ENCODE peak calls at places on chromosomes 13 and 19, in ten cellular contexts. One of them, this sample, is unnamed.

GRCh38 chr19:7841751-7842660 is 12.0 kb downstream of the EVI5L start:
- DNase-seq in activated T-cell treated with anti-CD3 and anti-CD28 coated beads for 4 hours: no peak
- DNase-seq in NCI-H226: no peak
- DNase-seq in colonic mucosa: no peak
- DNase-seq in BE2C: no peak
- DNase-seq in tibial nerve: no peak
- DNase-seq in heart right ventricle: no peak
- DNase-seq in activated gamma-delta T cell treated with Interleukin-2 at 50 U/mL for 16 hours: no peak
- DNase-seq in stimulated activated CD8-positive, alpha-beta memory T cell treated with anti-CD3 and anti-CD28 coated beads, Interleukin-4, amount 100 ng/mL, for 4 hours: no peak
- DNase-seq in nucleus accumbens: no peak
- DNase-seq in this sample: no peak

GRCh38 chr13:42041684-42042035 is 6.8 kb upstream of the DGKH start:
- DNase-seq in activated T-cell treated with anti-CD3 and anti-CD28 coated beads for 4 hours: no peak
- DNase-seq in NCI-H226: peak
- DNase-seq in colonic mucosa: peak
- DNase-seq in BE2C: peak
- DNase-seq in tibial nerve: no peak
- DNase-seq in heart right ventricle: peak
- DNase-seq in activated gamma-delta T cell treated with Interleukin-2 at 50 U/mL for 16 hours: no peak
- DNase-seq in stimulated activated CD8-positive, alpha-beta memory T cell treated with anti-CD3 and anti-CD28 coated beads, Interleukin-4, amount 100 ng/mL, for 4 hours: no peak
- DNase-seq in nucleus accumbens: peak
- DNase-seq in this sample: peak

GRCh38 chr13:112968910-112969691 is at the start of gene MCF2L:
- DNase-seq in activated T-cell treated with anti-CD3 and anti-CD28 coated beads for 4 hours: peak
- DNase-seq in NCI-H226: peak
- DNase-seq in colonic mucosa: peak
- DNase-seq in BE2C: no peak
- DNase-seq in tibial nerve: no peak
- DNase-seq in heart right ventricle: peak
- DNase-seq in activated gamma-delta T cell treated with Interleukin-2 at 50 U/mL for 16 hours: peak
- DNase-seq in stimulated activated CD8-positive, alpha-beta memory T cell treated with anti-CD3 and anti-CD28 coated beads, Interleukin-4, amount 100 ng/mL, for 4 hours: peak
- DNase-seq in nucleus accumbens: no peak
- DNase-seq in this sample: no peak

GRCh38 chr13:113927661-113928581 is 46.0 kb downstream of the C13orf46 start:
- DNase-seq in activated T-cell treated with anti-CD3 and anti-CD28 coated beads for 4 hours: no peak
- DNase-seq in NCI-H226: peak
- DNase-seq in colonic mucosa: no peak
- DNase-seq in BE2C: no peak
- DNase-seq in tibial nerve: peak
- DNase-seq in heart right ventricle: no peak
- DNase-seq in activated gamma-delta T cell treated with Interleukin-2 at 50 U/mL for 16 hours: no peak
- DNase-seq in stimulated activated CD8-positive, alpha-beta memory T cell treated with anti-CD3 and anti-CD28 coated beads, Interleukin-4, amount 100 ng/mL, for 4 hours: no peak
- DNase-seq in nucleus accumbens: no peak
- DNase-seq in this sample: no peak

GRCh38 chr19:720691-721160 is 12.0 kb downstream of the PALM start:
- DNase-seq in activated T-cell treated with anti-CD3 and anti-CD28 coated beads for 4 hours: no peak
- DNase-seq in NCI-H226: no peak
- DNase-seq in colonic mucosa: no peak
- DNase-seq in BE2C: no peak
- DNase-seq in tibial nerve: no peak
- DNase-seq in heart right ventricle: no peak
- DNase-seq in activated gamma-delta T cell treated with Interleukin-2 at 50 U/mL for 16 hours: no peak
- DNase-seq in stimulated activated CD8-positive, alpha-beta memory T cell treated with anti-CD3 and anti-CD28 coated beads, Interleukin-4, amount 100 ng/mL, for 4 hours: no peak
- DNase-seq in nucleus accumbens: peak
- DNase-seq in this sample: no peak

GRCh38 chr19:4971424-4971793 is 2.5 kb downstream of the KDM4B start:
- DNase-seq in activated T-cell treated with anti-CD3 and anti-CD28 coated beads for 4 hours: no peak
- DNase-seq in NCI-H226: no peak
- DNase-seq in colonic mucosa: peak
- DNase-seq in BE2C: peak
- DNase-seq in tibial nerve: no peak
- DNase-seq in heart right ventricle: no peak
- DNase-seq in activated gamma-delta T cell treated with Interleukin-2 at 50 U/mL for 16 hours: no peak
- DNase-seq in stimulated activated CD8-positive, alpha-beta memory T cell treated with anti-CD3 and anti-CD28 coated beads, Interleukin-4, amount 100 ng/mL, for 4 hours: no peak
- DNase-seq in nucleus accumbens: no peak
- DNase-seq in this sample: no peak

GRCh38 chr19:5050905-5051304 is 82.0 kb downstream of the KDM4B start:
- DNase-seq in activated T-cell treated with anti-CD3 and anti-CD28 coated beads for 4 hours: no peak
- DNase-seq in NCI-H226: no peak
- DNase-seq in colonic mucosa: no peak
- DNase-seq in BE2C: no peak
- DNase-seq in tibial nerve: no peak
- DNase-seq in heart right ventricle: no peak
- DNase-seq in activated gamma-delta T cell treated with Interleukin-2 at 50 U/mL for 16 hours: no peak
- DNase-seq in stimulated activated CD8-positive, alpha-beta memory T cell treated with anti-CD3 and anti-CD28 coated beads, Interleukin-4, amount 100 ng/mL, for 4 hours: no peak
- DNase-seq in nucleus accumbens: no peak
- DNase-seq in this sample: no peak

GRCh38 chr13:32538234-32538620 is 368 bp downstream of the N4BP2L2 start:
- DNase-seq in activated T-cell treated with anti-CD3 and anti-CD28 coated beads for 4 hours: no peak
- DNase-seq in NCI-H226: peak
- DNase-seq in colonic mucosa: no peak
- DNase-seq in BE2C: no peak
- DNase-seq in tibial nerve: no peak
- DNase-seq in heart right ventricle: peak
- DNase-seq in activated gamma-delta T cell treated with Interleukin-2 at 50 U/mL for 16 hours: no peak
- DNase-seq in stimulated activated CD8-positive, alpha-beta memory T cell treated with anti-CD3 and anti-CD28 coated beads, Interleukin-4, amount 100 ng/mL, for 4 hours: no peak
- DNase-seq in nucleus accumbens: peak
- DNase-seq in this sample: no peak

GRCh38 chr13:102400619-102401125 is 1.2 kb downstream of the FGF14 start:
- DNase-seq in activated T-cell treated with anti-CD3 and anti-CD28 coated beads for 4 hours: no peak
- DNase-seq in NCI-H226: no peak
- DNase-seq in colonic mucosa: no peak
- DNase-seq in BE2C: peak
- DNase-seq in tibial nerve: no peak
- DNase-seq in heart right ventricle: peak
- DNase-seq in activated gamma-delta T cell treated with Interleukin-2 at 50 U/mL for 16 hours: no peak
- DNase-seq in stimulated activated CD8-positive, alpha-beta memory T cell treated with anti-CD3 and anti-CD28 coated beads, Interleukin-4, amount 100 ng/mL, for 4 hours: no peak
- DNase-seq in nucleus accumbens: peak
- DNase-seq in this sample: no peak